ENCODE peak calls at places on chromosomes 12 and 14, in nine cellular contexts. X is hypothalamus; H is activated CD4-positive, alpha-beta T cell treated with anti-CD3 and anti-CD28 coated beads, Interleukin-2, amount 50 U/mL, for 1 hour; Y is effector memory CD8-positive, alpha-beta T cell; Z is HEK293T; R is GM04504; Q is kidney tubule cell; I is CD8-positive, alpha-beta T cell; K is C1 segment of cervical spinal cord. F is an unnamed sample.

GRCh38 chr12:44697489-44697888 is 178.6 kb downstream of the NELL2 start:
- DNase-seq in I (no peak), R (no peak), X (no peak), H (no peak), Q (no peak), K (no peak), Z (no peak), Y (no peak), F (no peak)

GRCh38 chr12:104072099-104072498 is 7.8 kb downstream of the HCFC2 start:
- DNase-seq in H (no peak), Z (no peak), X (no peak), I (no peak), K (no peak), Q (no peak), Y (no peak), R (no peak), F (no peak)

GRCh38 chr14:69464829-69465228 is 19.7 kb upstream of the PLEKHD1 start:
- DNase-seq in Y (no peak), Q (peak; percentile 99), H (no peak), R (peak; percentile 3), Z (no peak), I (no peak), K (no peak), X (no peak), F (no peak)

GRCh38 chr14:90698379-90698869 is 117.8 kb downstream of the TTC7B start:
- DNase-seq in R (peak; percentile 33), K (peak; percentile 34), I (no peak), Z (no peak), H (no peak), Y (no peak), Q (peak; percentile 66), X (peak; percentile 48), F (peak; percentile 48)

GRCh38 chr14:31945074-31945613 is 132.0 kb upstream of the ARHGAP5 start:
- DNase-seq in Q (no peak), X (no peak), H (peak; percentile 10), I (no peak), R (no peak), Z (no peak), Y (no peak), K (no peak), F (no peak)

GRCh38 chr14:29724991-29725390 is 202.7 kb downstream of the PRKD1 start:
- DNase-seq in R (no peak), I (no peak), K (no peak), Z (peak; percentile 9), Q (peak; percentile 35), X (no peak), Y (no peak), H (no peak), F (no peak)

GRCh38 chr14:95495538-95496025 is 20.9 kb downstream of the SYNE3 start:
- DNase-seq in Y (no peak), Q (no peak), Z (no peak), K (no peak), X (no peak), H (no peak), I (no peak), R (no peak), F (no peak)

GRCh38 chr14:50801706-50802105 is 29.3 kb downstream of the NIN start:
- DNase-seq in Y (no peak), Q (peak; percentile 73), I (no peak), Z (no peak), R (no peak), X (no peak), K (no peak), H (no peak), F (no peak)

GRCh38 chr12:4246116-4246515 is 27.4 kb upstream of the CCND2 start:
- DNase-seq in X (no peak), Z (no peak), K (no peak), Q (no peak), R (no peak), I (no peak), H (no peak), Y (no peak), F (no peak)

GRCh38 chr14:96149131-96149530 is 55.5 kb upstream of the BDKRB2 start:
- DNase-seq in K (no peak), I (no peak), Y (no peak), Z (no peak), R (no peak), X (no peak), Q (no peak), H (no peak), F (no peak)

GRCh38 chr12:130281157-130281799 is 56.4 kb upstream of the PIWIL1 start:
- DNase-seq in Z (peak; percentile 75), I (peak; percentile 11), K (no peak), H (no peak), Y (no peak), R (no peak), X (no peak), Q (peak; percentile 19), F (no peak)

GRCh38 chr12:69389836-69390235 is 30.3 kb downstream of the YEATS4 start:
- DNase-seq in Y (no peak), R (no peak), K (no peak), H (no peak), I (no peak), X (no peak), Z (no peak), Q (no peak), F (no peak)

GRCh38 chr14:106843951-106844483 is 1317.6 kb downstream of the TMEM121 start:
- DNase-seq in I (peak; percentile 42), H (peak; percentile 10), X (no peak), Q (peak; percentile 71), R (no peak), Y (peak; percentile 9), K (no peak), Z (no peak), F (no peak)

GRCh38 chr12:10722905-10723866 is at the start of gene YBX3:
- DNase-seq in K (no peak), Z (peak; percentile 85), X (peak; percentile 17), Q (peak; percentile 88), Y (peak; percentile 42), R (peak; percentile 61), H (peak; percentile 13), I (peak; percentile 56), F (peak; percentile 30)

GRCh38 chr12:99915251-99916082 is 69.3 kb downstream of the ANKS1B start:
- DNase-seq in I (no peak), H (no peak), Q (peak; percentile 87), Z (no peak), K (no peak), R (no peak), Y (no peak), X (no peak), F (no peak)

GRCh38 chr12:111446631-111447570 is 41.2 kb downstream of the SH2B3 start:
- DNase-seq in R (no peak), H (no peak), X (no peak), Q (no peak), Z (no peak), Y (no peak), I (no peak), K (no peak), F (no peak)

GRCh38 chr12:71415336-71416231 is 24.0 kb upstream of the LGR5 start:
- DNase-seq in I (no peak), K (no peak), Q (peak; percentile 57), X (no peak), Z (peak; percentile 58), R (peak; percentile 25), Y (peak; percentile 12), H (peak; percentile 4), F (no peak)

GRCh38 chr12:77578471-77579262 is 252.0 kb upstream of the NAV3 start:
- DNase-seq in H (no peak), K (no peak), Y (no peak), X (no peak), Q (no peak), I (no peak), R (no peak), Z (no peak), F (no peak)

GRCh38 chr12:10354502-10354901 is 35.3 kb downstream of the KLRK1 start:
- DNase-seq in H (no peak), Q (peak; percentile 88), X (no peak), R (no peak), Z (no peak), Y (no peak), I (no peak), K (no peak), F (no peak)

GRCh38 chr14:79629891-79630560 is 581.3 kb downstream of the DIO2 start:
- DNase-seq in H (no peak), K (no peak), X (no peak), I (no peak), R (no peak), Q (peak; percentile 82), Z (no peak), Y (no peak), F (no peak)

GRCh38 chr12:94640134-94640928 is 10.0 kb downstream of the TMCC3 start:
- DNase-seq in Q (peak; percentile 89), I (no peak), K (no peak), R (no peak), Z (no peak), X (no peak), H (no peak), Y (no peak), F (no peak)

GRCh38 chr14:91693342-91693741 is 38.5 kb downstream of the CATSPERB start:
- DNase-seq in Y (no peak), X (no peak), Q (peak; percentile 62), H (no peak), K (no peak), R (peak; percentile 1), Z (no peak), I (no peak), F (no peak)

GRCh38 chr12:88889326-88890110 is 309.2 kb upstream of the KITLG start:
- DNase-seq in H (no peak), K (no peak), Z (no peak), R (no peak), X (no peak), I (no peak), Y (no peak), Q (no peak), F (no peak)

GRCh38 chr14:97943619-97944018 is 1146.4 kb downstream of the VRK1 start:
- DNase-seq in X (no peak), K (no peak), H (no peak), I (no peak), Y (no peak), R (no peak), Z (no peak), Q (no peak), F (no peak)

GRCh38 chr12:34219046-34219770 is 196.9 kb downstream of the ALG10 start:
- DNase-seq in X (no peak), K (no peak), I (no peak), H (no peak), Q (no peak), Z (no peak), Y (no peak), R (no peak), F (no peak)

GRCh38 chr14:70685480-70686197 is 43.9 kb downstream of the TTC9 start:
- DNase-seq in X (no peak), Y (no peak), Q (no peak), H (no peak), K (no peak), I (no peak), Z (no peak), R (no peak), F (no peak)

GRCh38 chr12:52152905-52153317 is 38.9 kb downstream of the KRT80 start:
- DNase-seq in I (no peak), Y (no peak), X (no peak), H (no peak), Z (no peak), K (no peak), Q (no peak), R (no peak), F (no peak)

GRCh38 chr14:22220427-22220826 is 368.6 kb downstream of the DAD1 start:
- DNase-seq in Q (peak; percentile 31), Y (no peak), I (no peak), X (no peak), K (no peak), Z (no peak), H (no peak), R (no peak), F (no peak)

GRCh38 chr12:27434673-27435565 is 11.6 kb upstream of the SMCO2 start:
- DNase-seq in R (no peak), Q (peak; percentile 26), I (peak; percentile 15), Z (peak; percentile 56), K (no peak), H (peak; percentile 8), Y (no peak), X (no peak), F (no peak)

GRCh38 chr12:131775904-131776889 is 52.0 kb upstream of the MMP17 start:
- DNase-seq in X (no peak), Z (no peak), K (no peak), Q (no peak), Y (no peak), H (no peak), I (no peak), R (no peak), F (no peak)

GRCh38 chr14:100660498-100661339 is 66.0 kb upstream of the DLK1 start:
- DNase-seq in Y (no peak), Q (peak; percentile 28), I (no peak), K (no peak), H (no peak), X (no peak), R (no peak), Z (no peak), F (no peak)

F was measured in nucleus accumbens.